ENCODE peak calls at places on chromosomes 16 and 17, in nine cellular contexts. C is effector memory CD4-positive, alpha-beta T cell; V is breast epithelium; I is AG04449; Q is prostate gland; L is HCT116; X is brain microvascular endothelial cell; W is transverse colon; T is NT2/D1. D is an unnamed sample.

GRCh38 chr16:84065536-84066132 is 23.0 kb upstream of the SLC38A8 start:
- DNase-seq in C (no peak), V (no peak), I (no peak), Q (peak; percentile 47), L (peak; percentile 48), X (peak; percentile 61), W (peak; percentile 46), T (peak; percentile 57), D (peak; percentile 25)

GRCh38 chr17:8426802-8427201 is 8.9 kb upstream of the NDEL1 start:
- DNase-seq in C (no peak), V (no peak), I (no peak), Q (no peak), L (no peak), X (no peak), W (no peak), T (no peak), D (no peak)

GRCh38 chr16:62955033-62955349 is 918.8 kb upstream of the CDH8 start:
- DNase-seq in C (no peak), V (no peak), I (no peak), Q (no peak), L (no peak), X (no peak), W (no peak), T (no peak), D (no peak)

GRCh38 chr17:45313419-45313771 is 3.4 kb downstream of the MAP3K14 start:
- DNase-seq in C (no peak), V (no peak), I (no peak), Q (no peak), L (no peak), X (no peak), W (no peak), T (no peak), D (no peak)

GRCh38 chr17:7850970-7851437 is 3.9 kb upstream of the TMEM88 start:
- DNase-seq in C (no peak), V (no peak), I (no peak), Q (no peak), L (no peak), X (no peak), W (no peak), T (no peak), D (no peak)

GRCh38 chr16:26491271-26491670 is 575.5 kb upstream of the C16orf82 start:
- DNase-seq in C (no peak), V (no peak), I (no peak), Q (no peak), L (no peak), X (no peak), W (no peak), T (no peak), D (no peak)

GRCh38 chr16:30157214-30157613 is 26.2 kb upstream of the CORO1A start:
- DNase-seq in C (no peak), V (no peak), I (no peak), Q (no peak), L (no peak), X (no peak), W (no peak), T (no peak), D (no peak)

GRCh38 chr16:241866-242265 is 7.2 kb downstream of the FAM234A start:
- DNase-seq in C (no peak), V (no peak), I (no peak), Q (no peak), L (no peak), X (no peak), W (no peak), T (no peak), D (no peak)

GRCh38 chr16:70561623-70562022 is 38.0 kb downstream of the SF3B3 start:
- DNase-seq in C (no peak), V (peak; percentile 94), I (no peak), Q (peak; percentile 91), L (no peak), X (no peak), W (no peak), T (no peak), D (no peak)

GRCh38 chr16:27210174-27210573 is 6.8 kb downstream of the KDM8 start:
- DNase-seq in C (no peak), V (no peak), I (no peak), Q (no peak), L (no peak), X (no peak), W (no peak), T (no peak), D (no peak)

GRCh38 chr17:13076905-13077304 is 59.1 kb upstream of the ELAC2 start:
- DNase-seq in C (no peak), V (no peak), I (no peak), Q (no peak), L (no peak), X (no peak), W (no peak), T (no peak), D (peak; percentile 61)

GRCh38 chr17:39364236-39365025 is 37.0 kb downstream of the FBXL20 start:
- DNase-seq in C (no peak), V (no peak), I (no peak), Q (no peak), L (no peak), X (no peak), W (no peak), T (no peak), D (no peak)

GRCh38 chr16:28003923-28004322 is 59.6 kb downstream of the GSG1L start:
- DNase-seq in C (no peak), V (no peak), I (no peak), Q (no peak), L (no peak), X (no peak), W (no peak), T (no peak), D (no peak)

GRCh38 chr17:6420173-6420641 is 14.7 kb downstream of the AIPL1 start:
- DNase-seq in C (no peak), V (no peak), I (no peak), Q (no peak), L (no peak), X (no peak), W (no peak), T (no peak), D (no peak)

GRCh38 chr17:50689956-50690886 is 17.5 kb downstream of the ANKRD40 start:
- DNase-seq in C (no peak), V (no peak), I (no peak), Q (no peak), L (no peak), X (no peak), W (no peak), T (no peak), D (no peak)

GRCh38 chr16:69595127-69596036 is 29.6 kb downstream of the NFAT5 start:
- DNase-seq in C (no peak), V (no peak), I (no peak), Q (no peak), L (no peak), X (peak; percentile 66), W (no peak), T (no peak), D (no peak)

GRCh38 chr17:16434662-16435061 is 19.3 kb downstream of the TRPV2 start:
- DNase-seq in C (no peak), V (no peak), I (no peak), Q (no peak), L (no peak), X (no peak), W (no peak), T (no peak), D (no peak)

GRCh38 chr17:53058031-53058430 is 764.7 kb upstream of the KIF2B start:
- DNase-seq in C (no peak), V (no peak), I (no peak), Q (no peak), L (no peak), X (no peak), W (no peak), T (no peak), D (no peak)

GRCh38 chr16:28167730-28168129 is 44.0 kb downstream of the XPO6 start:
- DNase-seq in C (no peak), V (no peak), I (no peak), Q (no peak), L (no peak), X (no peak), W (no peak), T (no peak), D (no peak)

GRCh38 chr17:77892469-77893143 is 65.9 kb upstream of the TNRC6C start:
- DNase-seq in C (no peak), V (no peak), I (no peak), Q (no peak), L (peak; percentile 21), X (no peak), W (no peak), T (peak; percentile 25), D (no peak)

GRCh38 chr17:82668631-82669099 is 20.4 kb upstream of the WDR45B start:
- DNase-seq in C (no peak), V (peak; percentile 41), I (no peak), Q (peak; percentile 62), L (peak; percentile 43), X (peak; percentile 21), W (peak; percentile 79), T (peak; percentile 27), D (no peak)
- H3K4me3 ChIP-seq in C (no peak overlapping the region), V (peak overlapping the region; percentile 35), I (peak overlapping the region; percentile 3), Q (no peak overlapping the region), L (peak overlapping the region; percentile 37), X (no peak overlapping the region), W (no peak overlapping the region), T (peak overlapping the region; percentile 24), D (no peak overlapping the region)

DNA sequence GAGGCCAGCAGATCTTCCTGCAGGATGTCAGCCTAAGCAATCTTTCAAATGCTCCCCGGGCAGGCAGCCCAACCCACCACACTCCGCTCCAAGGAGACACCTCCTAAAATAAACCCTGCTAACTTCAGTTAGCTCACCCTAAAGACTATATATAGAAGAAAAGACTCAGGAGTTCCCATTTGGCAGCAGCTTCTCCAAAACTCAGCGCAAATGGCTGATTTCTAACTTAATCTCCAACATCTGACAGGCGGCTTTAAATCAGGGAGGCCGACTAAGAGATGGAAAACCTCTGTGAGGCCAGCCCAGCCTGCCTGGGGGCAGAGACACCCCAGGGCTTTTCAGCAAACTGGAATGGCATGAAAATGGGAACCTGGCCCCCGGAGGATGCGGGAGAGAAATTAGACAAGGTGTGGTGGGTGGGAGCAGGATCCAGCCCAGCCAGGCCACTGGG is 91.6 kb downstream of the XYLT1 start:
- DNase-seq in C (no peak), V (no peak), I (no peak), Q (no peak), L (no peak), X (no peak), W (peak; percentile 54), T (no peak), D (no peak)
- H3K4me3 ChIP-seq in C (no peak overlapping the region), V (no peak overlapping the region), I (no peak overlapping the region), Q (no peak overlapping the region), L (no peak overlapping the region), X (no peak overlapping the region), W (no peak overlapping the region), T (no peak overlapping the region), D (no peak overlapping the region)

GRCh38 chr16:87060026-87060986 is 256.9 kb downstream of the C16orf95 start:
- DNase-seq in C (no peak), V (no peak), I (no peak), Q (no peak), L (no peak), X (peak; percentile 53), W (no peak), T (peak; percentile 47), D (no peak)
- H3K4me3 ChIP-seq in C (no peak overlapping the region), V (no peak overlapping the region), I (no peak overlapping the region), Q (no peak overlapping the region), L (no peak overlapping the region), X (peak overlapping the region; percentile 39), W (no peak overlapping the region), T (no peak overlapping the region), D (no peak overlapping the region)

DNA sequence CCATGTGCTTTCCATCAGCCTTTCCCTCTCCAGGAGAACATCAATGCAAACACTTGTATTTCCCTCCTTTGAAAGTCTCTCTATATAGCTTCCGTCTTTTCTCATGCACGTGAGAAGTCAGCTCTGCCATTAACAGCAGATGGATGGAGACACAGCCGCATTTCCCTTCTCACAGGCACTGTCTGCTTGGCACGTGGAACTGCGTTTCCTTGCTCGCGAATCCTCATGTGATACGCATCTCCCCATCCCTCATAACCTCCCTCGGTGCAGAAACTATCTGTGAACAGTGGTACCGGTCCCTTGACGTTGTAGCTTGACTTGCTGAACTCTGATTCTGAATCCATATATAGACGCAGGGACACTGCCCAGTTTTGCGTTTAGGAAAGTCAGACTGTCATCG is 717.0 kb upstream of the RBFOX1 start:
- DNase-seq in C (no peak), V (no peak), I (no peak), Q (no peak), L (no peak), X (no peak), W (no peak), T (no peak), D (no peak)
- H3K4me3 ChIP-seq in C (no peak overlapping the region), V (no peak overlapping the region), I (no peak overlapping the region), Q (no peak overlapping the region), L (no peak overlapping the region), X (no peak overlapping the region), W (no peak overlapping the region), T (no peak overlapping the region), D (no peak overlapping the region)